ENCODE peak calls at places on chromosome 11, in six cellular contexts. R, L, F, C, Q and N are unnamed samples.
A peak's percentile ranks its signal among the peaks of the same experiment; 100 is the strongest.

GRCh38 chr11:47981667-47982404 is 1.5 kb downstream of the PTPRJ start:
- DNase-seq in R (no peak), C (no peak), F (no peak), L (no peak), Q (no peak), N (no peak)

GRCh38 chr11:35387341-35387982 is 31.9 kb downstream of the SLC1A2 start:
- DNase-seq in F (no peak), C (no peak), L (peak; percentile 8), R (no peak), Q (no peak), N (no peak)

GRCh38 chr11:120853435-120853834 is 170.5 kb upstream of the TBCEL start:
- DNase-seq in R (no peak), C (no peak), Q (no peak), F (no peak), L (no peak), N (no peak)

GRCh38 chr11:67269401-67270255 is 3.4 kb downstream of the GRK2 start:
- DNase-seq in Q (no peak), R (peak; percentile 47), L (no peak), C (no peak), F (no peak), N (no peak)

GRCh38 chr11:2586091-2586792 is 113.6 kb downstream of the KCNQ1OT1 start:
- DNase-seq in Q (no peak), F (no peak), R (no peak), C (no peak), L (no peak), N (no peak)

GRCh38 chr11:122983438-122984185 is 2.0 kb upstream of the BSX start:
- DNase-seq in C (no peak), Q (no peak), L (no peak), R (no peak), F (no peak), N (no peak)

GRCh38 chr11:67006029-67006884 is 16.7 kb upstream of the SYT12 start:
- DNase-seq in Q (no peak), L (no peak), F (peak; percentile 62), C (peak; percentile 92), R (no peak), N (no peak)

GRCh38 chr11:85918910-85919794 is 64.0 kb downstream of the CCDC83 start:
- DNase-seq in C (no peak), R (no peak), F (no peak), Q (no peak), L (no peak), N (no peak)

GRCh38 chr11:116788534-116788933 is 711 bp upstream of the ZPR1 start:
- DNase-seq in Q (no peak), L (no peak), C (no peak), F (no peak), R (no peak), N (no peak)

GRCh38 chr11:130070109-130070828 is 575 bp downstream of the APLP2 start:
- DNase-seq in C (peak; percentile 50), F (no peak), R (peak; percentile 37), L (no peak), Q (no peak), N (no peak)

GRCh38 chr11:2994336-2994730 is 2.2 kb upstream of the NAP1L4 start:
- DNase-seq in L (no peak), R (no peak), Q (no peak), C (no peak), F (no peak), N (no peak)

GRCh38 chr11:58513747-58514367 is 6.0 kb upstream of the OR5B21 start:
- DNase-seq in C (peak; percentile 52), L (peak; percentile 37), F (peak; percentile 64), R (no peak), Q (peak; percentile 24), N (peak; percentile 52)

GRCh38 chr11:862704-863388 is 20.2 kb downstream of the TSPAN4 start:
- DNase-seq in Q (no peak), F (no peak), R (no peak), C (no peak), L (no peak), N (no peak)

GRCh38 chr11:8987446-8987845 is 16.4 kb downstream of the NRIP3 start:
- DNase-seq in Q (no peak), C (no peak), R (no peak), F (no peak), L (no peak), N (no peak)

GRCh38 chr11:44725016-44725651 is 1.6 kb upstream of the TSPAN18 start:
- DNase-seq in F (no peak), Q (no peak), R (no peak), C (no peak), L (no peak), N (no peak)

GRCh38 chr11:108135845-108136599 is 14.7 kb downstream of the ACAT1 start:
- DNase-seq in R (peak; percentile 41), Q (no peak), C (no peak), L (peak; percentile 23), F (no peak), N (no peak)

GRCh38 chr11:99199336-99199735 is 178.6 kb downstream of the CNTN5 start:
- DNase-seq in R (no peak), F (no peak), C (no peak), Q (no peak), L (peak; percentile 2), N (no peak)

GRCh38 chr11:88304352-88304751 is 33.2 kb downstream of the CTSC start:
- DNase-seq in R (no peak), C (no peak), L (no peak), Q (no peak), F (no peak), N (no peak)

GRCh38 chr11:22349446-22349845 is 11.3 kb downstream of the SLC17A6 start:
- DNase-seq in Q (no peak), L (no peak), F (no peak), C (no peak), R (no peak), N (no peak)

GRCh38 chr11:67615455-67616430 is 9.0 kb downstream of the NDUFV1 start:
- DNase-seq in F (peak; percentile 41), R (no peak), C (peak; percentile 48), L (no peak), Q (no peak), N (no peak)

GRCh38 chr11:64378335-64378884 is 19.4 kb downstream of the RPS6KA4 start:
- DNase-seq in R (no peak), C (no peak), F (no peak), Q (no peak), L (no peak), N (no peak)

GRCh38 chr11:46659908-46660307 is 40.5 kb downstream of the ARHGAP1 start:
- DNase-seq in C (no peak), F (no peak), Q (no peak), R (no peak), L (peak; percentile 79), N (peak; percentile 49)

DNA sequence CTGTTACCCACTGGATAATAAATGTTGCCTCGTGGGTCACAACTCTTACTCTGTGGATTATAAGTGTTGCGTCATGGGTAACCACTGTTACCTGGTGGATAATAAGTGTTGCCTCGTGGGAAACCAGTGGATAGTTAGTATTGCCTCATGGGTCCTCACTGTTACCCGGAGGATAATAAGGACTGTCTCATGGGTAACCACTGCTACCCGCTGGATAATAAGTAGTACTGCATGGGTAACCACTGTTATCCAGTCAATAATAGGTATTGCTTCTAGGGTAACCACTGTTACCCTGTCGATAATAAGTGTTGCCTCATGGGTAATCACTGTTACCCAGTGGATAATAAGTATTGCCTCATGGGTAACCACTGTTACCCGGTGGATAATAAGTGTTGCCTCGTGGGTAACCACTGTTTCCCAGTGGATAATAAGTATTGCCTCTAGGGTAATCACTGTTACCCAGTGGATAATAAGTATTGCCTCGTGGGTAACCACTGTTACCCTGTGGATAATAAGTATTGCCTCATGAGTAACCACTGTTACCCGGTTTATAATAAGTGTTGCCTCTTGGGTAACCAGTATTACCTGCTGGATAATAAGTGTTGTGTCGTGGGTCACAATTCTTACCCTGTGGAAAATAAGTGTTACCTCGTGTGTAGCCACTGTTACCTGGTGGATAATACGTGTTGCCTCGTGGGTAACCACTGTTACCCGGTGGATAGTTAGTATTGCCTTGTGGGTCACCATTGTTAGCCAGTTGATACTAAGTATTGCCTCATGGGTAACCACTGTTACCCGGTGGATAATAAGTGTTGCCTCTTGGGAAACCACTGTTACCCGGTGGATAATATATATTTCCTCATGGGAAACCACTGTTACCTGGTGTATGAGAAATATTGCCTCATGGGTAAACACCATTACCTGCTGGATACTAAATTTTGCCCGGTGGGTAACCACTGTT is 15.7 kb upstream of the NXPE4 start:
- DNase-seq in L (no peak), R (no peak), F (no peak), C (no peak), Q (no peak), N (no peak)
- H3K9me3 ChIP-seq in L (peaks cover 23% of the 10 kb centered on the region), R (no peaks in the 10 kb centered on the region), F (peaks cover 1% of the 10 kb centered on the region), C (peaks cover 11% of the 10 kb centered on the region), Q (no peaks in the 10 kb centered on the region), N (no peaks in the 10 kb centered on the region)

GRCh38 chr11:77159937-77160495 is 32.0 kb downstream of the MYO7A start:
- DNase-seq in L (no peak), C (no peak), R (no peak), F (no peak), Q (no peak), N (no peak)
- H3K27me3 ChIP-seq in L (peaks cover 14% of the 10 kb centered on the region), C (peaks cover 79% of the 10 kb centered on the region), R (no peaks in the 10 kb centered on the region), F (no peaks in the 10 kb centered on the region), Q (no peaks in the 10 kb centered on the region), N (peaks cover 49% of the 10 kb centered on the region)

GRCh38 chr11:91664521-91664920 is 560.1 kb upstream of the FAT3 start:
- DNase-seq in R (no peak), L (no peak), Q (no peak), C (no peak), F (no peak), N (no peak)
- H3K9me3 ChIP-seq in R (no peaks in the 10 kb centered on the region), L (no peaks in the 10 kb centered on the region), Q (no peaks in the 10 kb centered on the region), C (no peaks in the 10 kb centered on the region), F (peaks cover 4% of the 10 kb centered on the region), N (peaks cover 9% of the 10 kb centered on the region)

GRCh38 chr11:55655096-55655495 is 6.9 kb upstream of the OR4C6 start:
- DNase-seq in R (no peak), C (no peak), Q (no peak), F (no peak), L (no peak), N (no peak)
- H3K27me3 ChIP-seq in R (no peaks in the 10 kb centered on the region), C (no peaks in the 10 kb centered on the region), Q (no peaks in the 10 kb centered on the region), F (no peaks in the 10 kb centered on the region), L (no peaks in the 10 kb centered on the region), N (no peaks in the 10 kb centered on the region)

GRCh38 chr11:106241601-106242257 is 164.3 kb downstream of the AASDHPPT start:
- DNase-seq in L (no peak), R (no peak), Q (no peak), C (no peak), F (no peak), N (no peak)
- H3K9me3 ChIP-seq in L (peaks cover 2% of the 10 kb centered on the region), R (no peaks in the 10 kb centered on the region), Q (peaks cover 5% of the 10 kb centered on the region), C (no peaks in the 10 kb centered on the region), F (no peaks in the 10 kb centered on the region), N (peaks cover 4% of the 10 kb centered on the region)

GRCh38 chr11:118263694-118264567 is at the start of gene MPZL2:
- DNase-seq in F (peak; percentile 65), L (no peak), C (no peak), R (peak; percentile 48), Q (peak; percentile 23), N (no peak)

GRCh38 chr11:118263109-118263508 is 988 bp downstream of the MPZL2 start:
- DNase-seq in F (no peak), L (no peak), C (no peak), Q (no peak), R (no peak), N (no peak)

GRCh38 chr11:118260353-118260752 is 3.7 kb downstream of the MPZL2 start:
- DNase-seq in C (no peak), F (no peak), L (no peak), Q (no peak), R (no peak), N (no peak)

GRCh38 chr11:118259138-118259537 is 5.0 kb downstream of the MPZL2 start:
- DNase-seq in Q (no peak), L (no peak), F (no peak), R (no peak), C (no peak), N (no peak)

GRCh38 chr11:118258410-118258809 is 5.7 kb downstream of the MPZL2 start:
- DNase-seq in R (no peak), L (no peak), F (no peak), Q (no peak), C (no peak), N (no peak)
- H3K27me3 ChIP-seq in R (no peaks in the 10 kb centered on the region), L (peaks cover 34% of the 10 kb centered on the region), F (no peaks in the 10 kb centered on the region), Q (peaks cover 11% of the 10 kb centered on the region), C (peaks cover 11% of the 10 kb centered on the region), N (peaks cover 4% of the 10 kb centered on the region)